ENCODE peak calls at places on chromosomes 12 and 14, in ten cellular contexts. One of them, this sample, is unnamed. For H4K20me1, the result is how much of the 10 kb centered on the place peaks cover.

GRCh38 chr12:65886996-65887395 is 62.7 kb downstream of the HMGA2 start:
- DNase-seq in neural progenitor cell: no peak
- DNase-seq in mammary epithelial cell: no peak
- DNase-seq in GM23338: no peak
- DNase-seq in GM12878: no peak
- DNase-seq in OCI-LY7: no peak
- DNase-seq in PC-9: no peak
- DNase-seq in astrocyte: peak
- DNase-seq in hepatocyte: no peak
- DNase-seq in SK-N-SH: no peak
- DNase-seq in this sample: no peak

GRCh38 chr14:50792058-50792477 is 38.9 kb downstream of the NIN start:
- DNase-seq in neural progenitor cell: no peak
- DNase-seq in mammary epithelial cell: no peak
- DNase-seq in GM23338: no peak
- DNase-seq in GM12878: no peak
- DNase-seq in OCI-LY7: peak
- DNase-seq in PC-9: no peak
- DNase-seq in astrocyte: no peak
- DNase-seq in hepatocyte: no peak
- DNase-seq in SK-N-SH: peak
- DNase-seq in this sample: no peak

GRCh38 chr12:119841433-119842210 is 35.5 kb downstream of the CIT start:
- DNase-seq in neural progenitor cell: no peak
- DNase-seq in mammary epithelial cell: peak
- DNase-seq in GM23338: no peak
- DNase-seq in GM12878: no peak
- DNase-seq in OCI-LY7: no peak
- DNase-seq in PC-9: no peak
- DNase-seq in astrocyte: peak
- DNase-seq in hepatocyte: no peak
- DNase-seq in SK-N-SH: no peak
- DNase-seq in this sample: no peak

GRCh38 chr12:107404981-107405380 is 280.6 kb upstream of the PWP1 start:
- DNase-seq in neural progenitor cell: peak
- DNase-seq in mammary epithelial cell: peak
- DNase-seq in GM23338: peak
- DNase-seq in GM12878: no peak
- DNase-seq in OCI-LY7: peak
- DNase-seq in PC-9: peak
- DNase-seq in astrocyte: peak
- DNase-seq in hepatocyte: peak
- DNase-seq in SK-N-SH: peak
- DNase-seq in this sample: peak

GRCh38 chr12:114769634-114770033 is 85.7 kb upstream of the TBX3 start:
- DNase-seq in neural progenitor cell: no peak
- DNase-seq in mammary epithelial cell: peak
- DNase-seq in GM23338: no peak
- DNase-seq in GM12878: no peak
- DNase-seq in OCI-LY7: no peak
- DNase-seq in PC-9: peak
- DNase-seq in astrocyte: no peak
- DNase-seq in hepatocyte: no peak
- DNase-seq in SK-N-SH: no peak
- DNase-seq in this sample: no peak

GRCh38 chr14:103628221-103628683 is 759 bp upstream of the KLC1 start:
- DNase-seq in neural progenitor cell: peak
- DNase-seq in mammary epithelial cell: peak
- DNase-seq in GM23338: peak
- DNase-seq in GM12878: no peak
- DNase-seq in OCI-LY7: peak
- DNase-seq in PC-9: peak
- DNase-seq in astrocyte: peak
- DNase-seq in hepatocyte: peak
- DNase-seq in SK-N-SH: peak
- DNase-seq in this sample: peak

GRCh38 chr12:50050410-50051280 is 6.8 kb upstream of the ASIC1 start:
- DNase-seq in neural progenitor cell: peak
- DNase-seq in mammary epithelial cell: no peak
- DNase-seq in GM23338: peak
- DNase-seq in GM12878: no peak
- DNase-seq in OCI-LY7: no peak
- DNase-seq in PC-9: no peak
- DNase-seq in astrocyte: peak
- DNase-seq in hepatocyte: peak
- DNase-seq in SK-N-SH: peak
- DNase-seq in this sample: peak

GRCh38 chr12:111488798-111489197 is 83.1 kb downstream of the SH2B3 start:
- DNase-seq in neural progenitor cell: no peak
- DNase-seq in mammary epithelial cell: no peak
- DNase-seq in GM23338: no peak
- DNase-seq in GM12878: no peak
- DNase-seq in OCI-LY7: no peak
- DNase-seq in PC-9: no peak
- DNase-seq in astrocyte: no peak
- DNase-seq in hepatocyte: no peak
- DNase-seq in SK-N-SH: no peak
- DNase-seq in this sample: no peak

GRCh38 chr12:91781114-91781513 is 364.5 kb downstream of the BTG1 start:
- DNase-seq in neural progenitor cell: no peak
- DNase-seq in mammary epithelial cell: peak
- DNase-seq in GM23338: no peak
- DNase-seq in GM12878: no peak
- DNase-seq in OCI-LY7: no peak
- DNase-seq in PC-9: no peak
- DNase-seq in astrocyte: peak
- DNase-seq in hepatocyte: peak
- DNase-seq in SK-N-SH: no peak
- DNase-seq in this sample: no peak

GRCh38 chr12:57621497-57622292 is 10.5 kb downstream of the ARHGEF25 start:
- DNase-seq in neural progenitor cell: peak
- DNase-seq in mammary epithelial cell: no peak
- DNase-seq in GM23338: peak
- DNase-seq in GM12878: no peak
- DNase-seq in OCI-LY7: peak
- DNase-seq in PC-9: no peak
- DNase-seq in astrocyte: no peak
- DNase-seq in hepatocyte: peak
- DNase-seq in SK-N-SH: peak
- DNase-seq in this sample: peak

GRCh38 chr14:50773632-50774541 is 57.1 kb downstream of the NIN start:
- DNase-seq in neural progenitor cell: peak
- DNase-seq in mammary epithelial cell: peak
- DNase-seq in GM23338: peak
- DNase-seq in GM12878: no peak
- DNase-seq in OCI-LY7: peak
- DNase-seq in PC-9: no peak
- DNase-seq in astrocyte: peak
- DNase-seq in hepatocyte: peak
- DNase-seq in SK-N-SH: peak
- DNase-seq in this sample: peak

GRCh38 chr12:61891632-61892031 is 368.6 kb upstream of the USP15 start:
- DNase-seq in neural progenitor cell: no peak
- DNase-seq in mammary epithelial cell: no peak
- DNase-seq in GM23338: no peak
- DNase-seq in GM12878: no peak
- DNase-seq in OCI-LY7: no peak
- DNase-seq in PC-9: no peak
- DNase-seq in astrocyte: no peak
- DNase-seq in hepatocyte: peak
- DNase-seq in SK-N-SH: no peak
- DNase-seq in this sample: no peak
- H4K20me1 ChIP-seq in neural progenitor cell: under half
- H4K20me1 ChIP-seq in mammary epithelial cell: under half
- H4K20me1 ChIP-seq in GM23338: under half
- H4K20me1 ChIP-seq in GM12878: under half
- H4K20me1 ChIP-seq in OCI-LY7: under half
- H4K20me1 ChIP-seq in PC-9: under half
- H4K20me1 ChIP-seq in astrocyte: under half
- H4K20me1 ChIP-seq in hepatocyte: under half
- H4K20me1 ChIP-seq in SK-N-SH: under half
- H4K20me1 ChIP-seq in this sample: under half

DNA sequence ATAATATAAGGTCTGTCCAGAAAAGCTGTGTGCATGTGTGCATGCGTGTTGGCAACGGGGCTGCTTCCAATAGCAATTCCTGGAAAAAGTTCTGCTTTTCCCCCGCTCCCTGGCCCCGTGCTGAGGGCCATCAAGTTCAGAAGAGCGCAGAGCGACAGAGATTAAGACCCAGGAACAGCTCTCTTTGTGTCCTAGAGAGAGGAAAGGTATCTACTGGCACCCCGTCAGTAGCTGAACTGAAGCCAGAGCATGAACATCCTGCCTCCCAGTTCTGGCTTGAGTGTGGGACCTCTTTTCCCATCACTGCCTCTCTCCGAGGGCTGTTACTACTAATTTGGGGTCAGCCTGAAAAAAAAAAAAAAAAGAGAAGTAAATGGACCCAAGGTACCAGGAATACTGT is 15.5 kb downstream of the HDAC7 start:
- DNase-seq in neural progenitor cell: no peak
- DNase-seq in mammary epithelial cell: no peak
- DNase-seq in GM23338: no peak
- DNase-seq in GM12878: no peak
- DNase-seq in OCI-LY7: no peak
- DNase-seq in PC-9: no peak
- DNase-seq in astrocyte: no peak
- DNase-seq in hepatocyte: no peak
- DNase-seq in SK-N-SH: no peak
- DNase-seq in this sample: no peak
- H4K20me1 ChIP-seq in neural progenitor cell: under half
- H4K20me1 ChIP-seq in mammary epithelial cell: under half
- H4K20me1 ChIP-seq in GM23338: under half
- H4K20me1 ChIP-seq in GM12878: under half
- H4K20me1 ChIP-seq in OCI-LY7: under half
- H4K20me1 ChIP-seq in PC-9: under half
- H4K20me1 ChIP-seq in astrocyte: half or more
- H4K20me1 ChIP-seq in hepatocyte: half or more
- H4K20me1 ChIP-seq in SK-N-SH: half or more
- H4K20me1 ChIP-seq in this sample: under half

GRCh38 chr12:31323466-31324115 is 2.4 kb downstream of the SINHCAF start:
- DNase-seq in neural progenitor cell: no peak
- DNase-seq in mammary epithelial cell: peak
- DNase-seq in GM23338: peak
- DNase-seq in GM12878: no peak
- DNase-seq in OCI-LY7: peak
- DNase-seq in PC-9: no peak
- DNase-seq in astrocyte: no peak
- DNase-seq in hepatocyte: no peak
- DNase-seq in SK-N-SH: no peak
- DNase-seq in this sample: peak

GRCh38 chr12:31322651-31323248 is 3.2 kb downstream of the SINHCAF start:
- DNase-seq in neural progenitor cell: peak
- DNase-seq in mammary epithelial cell: peak
- DNase-seq in GM23338: peak
- DNase-seq in GM12878: no peak
- DNase-seq in OCI-LY7: no peak
- DNase-seq in PC-9: peak
- DNase-seq in astrocyte: peak
- DNase-seq in hepatocyte: peak
- DNase-seq in SK-N-SH: no peak
- DNase-seq in this sample: no peak

GRCh38 chr12:31324116-31324844 is 1.7 kb downstream of the SINHCAF start:
- DNase-seq in neural progenitor cell: peak
- DNase-seq in mammary epithelial cell: peak
- DNase-seq in GM23338: peak
- DNase-seq in GM12878: no peak
- DNase-seq in OCI-LY7: peak
- DNase-seq in PC-9: peak
- DNase-seq in astrocyte: peak
- DNase-seq in hepatocyte: peak
- DNase-seq in SK-N-SH: peak
- DNase-seq in this sample: peak

GRCh38 chr12:31318870-31319269 is 7.1 kb downstream of the SINHCAF start:
- DNase-seq in neural progenitor cell: no peak
- DNase-seq in mammary epithelial cell: no peak
- DNase-seq in GM23338: no peak
- DNase-seq in GM12878: no peak
- DNase-seq in OCI-LY7: no peak
- DNase-seq in PC-9: no peak
- DNase-seq in astrocyte: no peak
- DNase-seq in hepatocyte: no peak
- DNase-seq in SK-N-SH: no peak
- DNase-seq in this sample: no peak

GRCh38 chr12:31321565-31322228 is 4.3 kb downstream of the SINHCAF start:
- DNase-seq in neural progenitor cell: no peak
- DNase-seq in mammary epithelial cell: no peak
- DNase-seq in GM23338: no peak
- DNase-seq in GM12878: no peak
- DNase-seq in OCI-LY7: no peak
- DNase-seq in PC-9: no peak
- DNase-seq in astrocyte: peak
- DNase-seq in hepatocyte: peak
- DNase-seq in SK-N-SH: no peak
- DNase-seq in this sample: no peak
- H4K20me1 ChIP-seq in neural progenitor cell: half or more
- H4K20me1 ChIP-seq in mammary epithelial cell: under half
- H4K20me1 ChIP-seq in GM23338: half or more
- H4K20me1 ChIP-seq in GM12878: under half
- H4K20me1 ChIP-seq in OCI-LY7: half or more
- H4K20me1 ChIP-seq in PC-9: half or more
- H4K20me1 ChIP-seq in astrocyte: half or more
- H4K20me1 ChIP-seq in hepatocyte: under half
- H4K20me1 ChIP-seq in SK-N-SH: under half
- H4K20me1 ChIP-seq in this sample: under half

GRCh38 chr12:122111070-122111750 is 32.7 kb downstream of the MLXIP start:
- DNase-seq in neural progenitor cell: no peak
- DNase-seq in mammary epithelial cell: peak
- DNase-seq in GM23338: no peak
- DNase-seq in GM12878: no peak
- DNase-seq in OCI-LY7: no peak
- DNase-seq in PC-9: peak
- DNase-seq in astrocyte: no peak
- DNase-seq in hepatocyte: no peak
- DNase-seq in SK-N-SH: no peak
- DNase-seq in this sample: no peak
- H4K20me1 ChIP-seq in neural progenitor cell: under half
- H4K20me1 ChIP-seq in mammary epithelial cell: under half
- H4K20me1 ChIP-seq in GM23338: under half
- H4K20me1 ChIP-seq in GM12878: under half
- H4K20me1 ChIP-seq in OCI-LY7: under half
- H4K20me1 ChIP-seq in PC-9: under half
- H4K20me1 ChIP-seq in astrocyte: under half
- H4K20me1 ChIP-seq in hepatocyte: under half
- H4K20me1 ChIP-seq in SK-N-SH: under half
- H4K20me1 ChIP-seq in this sample: under half

This sample was measured in H9.